ENCODE peak calls at places on chromosomes 4 and X, in six cellular contexts. J is keratinocyte, Y is A673, Z is tibial nerve, C is Peyer's patch, G is uterus. X is an unnamed sample. For H3K36me3, the result is how much of the 10 kb centered on the place peaks cover.

GRCh38 chrX:13009256-13009655 is 34.3 kb downstream of the TMSB4X start:
- DNase-seq in J (no peak), Y (no peak), Z (no peak), C (no peak), G (no peak), X (no peak)

GRCh38 chr4:169282429-169283113 is 11.8 kb upstream of the SH3RF1 start:
- DNase-seq in J (no peak), Y (no peak), Z (no peak), C (no peak), G (no peak), X (no peak)

GRCh38 chrX:11944486-11944885 is 186.4 kb downstream of the MSL3 start:
- DNase-seq in J (no peak), Y (peak), Z (no peak), C (no peak), G (no peak), X (no peak)

GRCh38 chrX:65574356-65574755 is 39.8 kb upstream of the LAS1L start:
- DNase-seq in J (no peak), Y (no peak), Z (no peak), C (no peak), G (no peak), X (no peak)

GRCh38 chr4:141676087-141676486 is 39.7 kb downstream of the IL15 start:
- DNase-seq in J (no peak), Y (no peak), Z (no peak), C (no peak), G (no peak), X (no peak)

GRCh38 chr4:7358100-7358735 is 76.5 kb downstream of the PSAPL1 start:
- DNase-seq in J (no peak), Y (peak), Z (no peak), C (no peak), G (peak), X (no peak)

GRCh38 chrX:133723930-133724329 is 261.5 kb downstream of the GPC3 start:
- DNase-seq in J (no peak), Y (no peak), Z (no peak), C (no peak), G (no peak), X (no peak)

GRCh38 chr4:6245246-6246169 is 24.1 kb upstream of the WFS1 start:
- DNase-seq in J (no peak), Y (no peak), Z (no peak), C (no peak), G (no peak), X (no peak)

GRCh38 chrX:129523076-129524055 is at the start of gene SMARCA1:
- DNase-seq in J (no peak), Y (peak), Z (peak), C (no peak), G (peak), X (peak)

GRCh38 chr4:150080335-150080734 is 2.1 kb downstream of the DCLK2 start:
- DNase-seq in J (no peak), Y (peak), Z (no peak), C (no peak), G (no peak), X (no peak)

GRCh38 chr4:151584101-151584500 is 175.1 kb downstream of the FHIP1A start:
- DNase-seq in J (peak), Y (no peak), Z (no peak), C (no peak), G (no peak), X (no peak)

GRCh38 chr4:102007959-102008425 is 217.5 kb downstream of the BANK1 start:
- DNase-seq in J (no peak), Y (no peak), Z (no peak), C (no peak), G (no peak), X (no peak)

GRCh38 chr4:78057600-78058560 is 757 bp downstream of the FRAS1 start:
- DNase-seq in J (no peak), Y (peak), Z (peak), C (peak), G (peak), X (peak)

GRCh38 chrX:20091499-20091898 is 25.2 kb downstream of the MAP7D2 start:
- DNase-seq in J (no peak), Y (no peak), Z (no peak), C (no peak), G (no peak), X (no peak)

GRCh38 chr4:83334425-83335241 is at the start of gene HPSE:
- DNase-seq in J (peak), Y (peak), Z (peak), C (peak), G (peak), X (peak)

GRCh38 chrX:150087612-150088011 is 149.3 kb upstream of the EOLA2 start:
- DNase-seq in J (no peak), Y (no peak), Z (no peak), C (no peak), G (no peak), X (no peak)

GRCh38 chrX:119667111-119667928 is 25.6 kb downstream of the SEPTIN6 start:
- DNase-seq in J (no peak), Y (peak), Z (peak), C (no peak), G (peak), X (no peak)

GRCh38 chrX:39440734-39441305 is 639.6 kb downstream of the MID1IP1 start:
- DNase-seq in J (no peak), Y (no peak), Z (no peak), C (no peak), G (no peak), X (no peak)

GRCh38 chrX:15512401-15512965 is 11.9 kb downstream of the BMX start:
- DNase-seq in J (no peak), Y (no peak), Z (no peak), C (no peak), G (no peak), X (no peak)

GRCh38 chr4:94669672-94670664 is 87.8 kb upstream of the BMPR1B start:
- DNase-seq in J (no peak), Y (no peak), Z (no peak), C (no peak), G (no peak), X (no peak)

GRCh38 chrX:136250191-136251041 is 784 bp downstream of the MAP7D3 start:
- DNase-seq in J (no peak), Y (peak), Z (no peak), C (no peak), G (no peak), X (no peak)

GRCh38 chr4:111631157-111631999 is 513.9 kb upstream of the FAM241A start:
- DNase-seq in J (no peak), Y (peak), Z (no peak), C (no peak), G (no peak), X (no peak)

GRCh38 chr4:15479089-15479912 is 9.6 kb downstream of the CC2D2A start:
- DNase-seq in J (peak), Y (peak), Z (no peak), C (no peak), G (peak), X (peak)

GRCh38 chr4:94032754-94033153 is 174.9 kb upstream of the SMARCAD1 start:
- DNase-seq in J (no peak), Y (peak), Z (no peak), C (no peak), G (no peak), X (no peak)

GRCh38 chrX:54930291-54931049 is 9.8 kb downstream of the TRO start:
- DNase-seq in J (no peak), Y (no peak), Z (no peak), C (no peak), G (no peak), X (no peak)

GRCh38 chrX:136572030-136572429 is 40.0 kb downstream of the VGLL1 start:
- DNase-seq in J (no peak), Y (no peak), Z (no peak), C (no peak), G (no peak), X (no peak)

GRCh38 chrX:38275615-38276014 is 51.7 kb downstream of the RPGR start:
- DNase-seq in J (peak), Y (no peak), Z (no peak), C (no peak), G (no peak), X (no peak)

GRCh38 chr4:131370846-131371245 is 1778.2 kb upstream of the PCDH10 start:
- DNase-seq in J (no peak), Y (peak), Z (no peak), C (no peak), G (no peak), X (no peak)

GRCh38 chr4:89434364-89434988 is 126.9 kb upstream of the GPRIN3 start:
- DNase-seq in J (peak), Y (peak), Z (no peak), C (no peak), G (no peak), X (no peak)

GRCh38 chr4:185142563-185142910 is 529 bp upstream of the SLC25A4 start:
- DNase-seq in J (no peak), Y (peak), Z (no peak), C (no peak), G (no peak), X (no peak)

DNA sequence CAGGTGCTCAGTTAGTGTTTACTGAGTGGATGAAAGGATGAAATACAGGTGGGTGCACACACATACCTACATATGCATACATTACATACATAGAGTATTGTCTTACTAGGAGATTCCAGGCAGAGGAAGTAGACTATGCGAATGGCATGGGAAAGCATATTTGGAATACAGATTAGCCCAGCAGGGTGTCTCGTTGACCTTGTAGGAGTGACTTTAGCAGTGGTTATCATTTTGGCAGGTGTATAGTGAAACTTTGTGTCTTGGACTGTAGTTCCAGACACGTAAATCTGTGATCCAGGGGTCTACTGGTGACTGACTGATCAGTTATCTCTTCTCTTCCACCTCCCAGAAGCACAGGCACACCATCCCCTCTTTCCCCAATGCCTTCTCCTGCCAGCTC is 86.3 kb downstream of the KLHL8 start:
- DNase-seq in J (no peak), Y (no peak), Z (no peak), C (no peak), G (no peak), X (no peak)
- H3K36me3 ChIP-seq in J (under half), Y (half or more), Z (under half), C (half or more), G (under half), X (half or more)

DNA sequence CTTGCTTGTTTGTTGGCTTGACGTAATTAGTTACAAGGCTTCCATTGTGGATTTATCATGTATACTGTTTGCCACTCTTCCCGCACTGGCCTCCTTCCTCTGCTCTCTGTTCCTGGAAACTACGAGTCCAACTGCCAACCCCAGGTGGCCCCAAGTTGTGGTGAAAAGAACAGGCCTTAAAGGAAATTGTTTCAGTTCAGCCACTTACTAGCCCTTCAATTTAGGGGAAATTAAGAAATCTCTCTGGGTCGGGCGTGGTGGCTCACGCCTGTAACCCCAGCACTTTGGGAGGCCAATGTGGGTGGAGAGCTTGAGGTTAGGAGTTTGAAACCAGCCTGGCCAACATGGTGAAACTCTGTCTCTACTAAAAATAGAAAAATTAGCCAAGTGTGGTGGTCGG is 28.0 kb downstream of the RBM47 start:
- DNase-seq in J (no peak), Y (no peak), Z (no peak), C (no peak), G (no peak), X (no peak)
- H3K27ac ChIP-seq in J (no peak), Y (no peak), Z (no peak), C (no peak), G (no peak), X (no peak)

GRCh38 chrX:88612870-88613329 is 134.1 kb upstream of the CPXCR1 start:
- DNase-seq in J (no peak), Y (no peak), Z (no peak), C (no peak), G (no peak), X (no peak)

GRCh38 chrX:88613338-88613737 is 133.7 kb upstream of the CPXCR1 start:
- DNase-seq in J (no peak), Y (peak), Z (no peak), C (no peak), G (no peak), X (no peak)
- TF ChIP-seq CTCF in J (peak), Y (peak), Z (peak), C (no peak), G (peak), X (no peak)

GRCh38 chr4:3226944-3227343 is 22.0 kb upstream of the MSANTD1 start:
- DNase-seq in J (no peak), Y (no peak), Z (no peak), C (no peak), G (no peak), X (peak)

GRCh38 chr4:3223986-3224748 is 24.8 kb upstream of the MSANTD1 start:
- DNase-seq in J (no peak), Y (no peak), Z (no peak), C (no peak), G (no peak), X (no peak)

GRCh38 chr4:3225946-3226345 is 23.0 kb upstream of the MSANTD1 start:
- DNase-seq in J (no peak), Y (no peak), Z (no peak), C (no peak), G (no peak), X (no peak)

GRCh38 chr4:3226467-3226866 is 22.5 kb upstream of the MSANTD1 start:
- DNase-seq in J (no peak), Y (no peak), Z (no peak), C (no peak), G (no peak), X (no peak)

GRCh38 chr4:3224971-3225850 is 23.7 kb upstream of the MSANTD1 start:
- DNase-seq in J (no peak), Y (no peak), Z (no peak), C (no peak), G (no peak), X (no peak)
- H3K36me3 ChIP-seq in J (under half), Y (under half), Z (under half), C (half or more), G (under half), X (half or more)

GRCh38 chr4:2183394-2183793 is 58.5 kb downstream of the HAUS3 start:
- DNase-seq in J (no peak), Y (no peak), Z (no peak), C (no peak), G (no peak), X (no peak)

GRCh38 chr4:2182981-2183380 is 58.9 kb downstream of the HAUS3 start:
- DNase-seq in J (no peak), Y (no peak), Z (no peak), C (no peak), G (no peak), X (no peak)

GRCh38 chr4:2186133-2186864 is 55.6 kb downstream of the HAUS3 start:
- DNase-seq in J (no peak), Y (peak), Z (no peak), C (no peak), G (no peak), X (no peak)

GRCh38 chr4:2186865-2187172 is 55.1 kb downstream of the HAUS3 start:
- DNase-seq in J (no peak), Y (no peak), Z (no peak), C (no peak), G (no peak), X (no peak)
- H3K27ac ChIP-seq in J (no peak), Y (no peak), Z (no peak), C (no peak), G (no peak), X (no peak)

GRCh38 chrX:36898301-36898700 is 109.9 kb upstream of the FAM47C start:
- DNase-seq in J (no peak), Y (peak), Z (no peak), C (no peak), G (no peak), X (no peak)
- TF ChIP-seq CTCF in J (peak), Y (peak), Z (no peak), C (peak), G (no peak), X (peak)

X was measured in tibial artery.